ENCODE peak calls at places on chromosomes 5 and 9, in four cellular contexts. One of them, this sample, is unnamed. For H3K4me1, the result is how much of the 10 kb centered on the place peaks cover.

GRCh38 chr5:17216176-17216973 is 1.1 kb upstream of the BASP1 start:
- DNase-seq in lung: peak
- DNase-seq in gastrocnemius medialis: peak
- DNase-seq in heart right ventricle: peak
- DNase-seq in this sample: peak

GRCh38 chr5:78360674-78361225 is 333 bp downstream of the SCAMP1 start:
- DNase-seq in lung: peak
- DNase-seq in gastrocnemius medialis: peak
- DNase-seq in heart right ventricle: peak
- DNase-seq in this sample: peak

GRCh38 chr5:172527559-172527958 is 73.2 kb upstream of the SH3PXD2B start:
- DNase-seq in lung: peak
- DNase-seq in gastrocnemius medialis: no peak
- DNase-seq in heart right ventricle: no peak
- DNase-seq in this sample: no peak

GRCh38 chr5:410911-411517 is 32.0 kb upstream of the EXOC3 start:
- DNase-seq in lung: no peak
- DNase-seq in heart right ventricle: no peak
- DNase-seq in gastrocnemius medialis: no peak
- DNase-seq in this sample: no peak

GRCh38 chr5:175731756-175732465 is 74.0 kb downstream of the HRH2 start:
- DNase-seq in lung: no peak
- DNase-seq in gastrocnemius medialis: no peak
- DNase-seq in heart right ventricle: no peak
- DNase-seq in this sample: no peak

GRCh38 chr9:34430843-34431437 is 27.4 kb downstream of the FAM219A start:
- DNase-seq in gastrocnemius medialis: peak
- DNase-seq in heart right ventricle: peak
- DNase-seq in lung: peak
- DNase-seq in this sample: peak

GRCh38 chr9:79254900-79255651 is 316.7 kb upstream of the TLE4 start:
- DNase-seq in heart right ventricle: no peak
- DNase-seq in lung: no peak
- DNase-seq in gastrocnemius medialis: no peak
- DNase-seq in this sample: no peak

GRCh38 chr5:156991714-156992113 is 28.7 kb upstream of the TIMD4 start:
- DNase-seq in gastrocnemius medialis: no peak
- DNase-seq in lung: no peak
- DNase-seq in heart right ventricle: no peak
- DNase-seq in this sample: no peak

GRCh38 chr5:134406390-134406789 is 5.3 kb downstream of the CDKN2AIPNL start:
- DNase-seq in lung: no peak
- DNase-seq in heart right ventricle: no peak
- DNase-seq in gastrocnemius medialis: no peak
- DNase-seq in this sample: no peak

GRCh38 chr5:168327451-168327850 is 36.0 kb downstream of the WWC1 start:
- DNase-seq in gastrocnemius medialis: no peak
- DNase-seq in heart right ventricle: no peak
- DNase-seq in lung: no peak
- DNase-seq in this sample: no peak

GRCh38 chr5:1874820-1875219 is 7.9 kb downstream of the IRX4 start:
- DNase-seq in lung: no peak
- DNase-seq in gastrocnemius medialis: no peak
- DNase-seq in heart right ventricle: no peak
- DNase-seq in this sample: no peak

GRCh38 chr9:79817469-79818004 is 245.8 kb downstream of the TLE4 start:
- DNase-seq in gastrocnemius medialis: peak
- DNase-seq in lung: no peak
- DNase-seq in heart right ventricle: no peak
- DNase-seq in this sample: no peak

GRCh38 chr5:157502143-157502647 is 42.2 kb downstream of the NIPAL4 start:
- DNase-seq in heart right ventricle: no peak
- DNase-seq in gastrocnemius medialis: no peak
- DNase-seq in lung: no peak
- DNase-seq in this sample: no peak

GRCh38 chr5:151104795-151105194 is 24.0 kb upstream of the TNIP1 start:
- DNase-seq in heart right ventricle: no peak
- DNase-seq in gastrocnemius medialis: peak
- DNase-seq in lung: peak
- DNase-seq in this sample: no peak

GRCh38 chr5:157354825-157355224 is 88.9 kb downstream of the CYFIP2 start:
- DNase-seq in heart right ventricle: no peak
- DNase-seq in gastrocnemius medialis: no peak
- DNase-seq in lung: no peak
- DNase-seq in this sample: no peak

GRCh38 chr5:103258368-103258956 is at the start of gene MACIR:
- DNase-seq in heart right ventricle: peak
- DNase-seq in lung: peak
- DNase-seq in gastrocnemius medialis: peak
- DNase-seq in this sample: peak
- TF ChIP-seq CTCF in heart right ventricle: no peak
- TF ChIP-seq CTCF in lung: no peak
- TF ChIP-seq CTCF in gastrocnemius medialis: no peak
- TF ChIP-seq CTCF in this sample: no peak

GRCh38 chr5:158698768-158699167 is 400.9 kb downstream of the EBF1 start:
- DNase-seq in gastrocnemius medialis: no peak
- DNase-seq in heart right ventricle: no peak
- DNase-seq in lung: no peak
- DNase-seq in this sample: no peak
- H3K4me1 ChIP-seq in gastrocnemius medialis: under half
- H3K4me1 ChIP-seq in heart right ventricle: under half
- H3K4me1 ChIP-seq in lung: under half
- H3K4me1 ChIP-seq in this sample: under half

GRCh38 chr9:128242828-128243485 is 32.9 kb downstream of the GOLGA2 start:
- DNase-seq in heart right ventricle: peak
- DNase-seq in lung: no peak
- DNase-seq in gastrocnemius medialis: peak
- DNase-seq in this sample: no peak
- H3K4me3 ChIP-seq in heart right ventricle: peak
- H3K4me3 ChIP-seq in lung: no peak
- H3K4me3 ChIP-seq in gastrocnemius medialis: no peak
- H3K4me3 ChIP-seq in this sample: no peak

DNA sequence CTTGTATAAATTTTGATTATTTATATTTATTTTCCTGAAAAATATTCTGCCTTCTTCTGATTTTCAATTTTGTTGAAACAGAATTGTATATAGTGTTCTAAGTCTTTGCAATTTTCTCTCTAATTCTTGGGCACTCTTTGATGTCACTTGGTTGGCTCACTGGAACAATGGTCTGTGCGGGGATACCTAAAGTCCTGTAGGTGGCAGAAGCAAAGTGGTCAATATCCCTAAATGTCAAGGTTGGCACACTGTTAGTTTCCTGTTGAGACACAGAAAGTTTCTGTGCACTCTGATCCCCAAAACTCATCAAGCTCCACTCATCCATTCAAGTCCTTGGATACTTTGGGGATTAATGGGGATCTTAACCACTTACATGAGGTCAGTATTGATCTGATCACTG is 480.8 kb upstream of the CCNG1 start:
- DNase-seq in gastrocnemius medialis: no peak
- DNase-seq in heart right ventricle: no peak
- DNase-seq in lung: no peak
- DNase-seq in this sample: no peak
- TF ChIP-seq CTCF in gastrocnemius medialis: no peak
- TF ChIP-seq CTCF in heart right ventricle: no peak
- TF ChIP-seq CTCF in lung: no peak
- TF ChIP-seq CTCF in this sample: no peak

DNA sequence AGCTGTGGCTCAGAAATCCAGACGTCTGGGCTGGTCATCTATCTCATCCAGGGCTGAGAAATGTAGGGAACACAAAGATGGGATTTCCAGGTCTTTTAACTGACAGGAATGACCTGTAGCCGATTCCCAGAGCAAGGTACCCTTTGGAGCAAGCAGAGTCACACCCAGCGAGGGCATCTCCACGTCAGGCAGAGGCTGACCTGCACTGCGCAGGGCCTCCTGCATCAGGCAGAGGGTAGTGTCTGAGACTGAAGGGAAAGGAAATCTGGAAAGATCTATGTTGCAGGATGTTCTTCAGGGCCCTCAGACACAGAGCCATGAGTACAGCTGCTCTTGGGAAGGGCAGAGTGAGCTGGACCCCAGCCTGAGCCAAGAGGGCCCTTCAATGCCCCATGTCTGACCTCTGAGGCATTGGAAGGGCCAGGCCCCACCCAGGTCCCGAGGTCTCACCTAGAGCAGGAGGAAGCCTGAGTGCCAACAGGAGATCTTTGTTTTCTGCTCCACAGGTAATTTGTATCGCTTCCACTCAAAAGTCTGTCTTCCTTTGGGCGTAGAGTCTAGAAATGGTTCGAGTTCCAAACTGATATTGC is 278.7 kb downstream of the FSTL4 start:
- DNase-seq in heart right ventricle: no peak
- DNase-seq in lung: no peak
- DNase-seq in gastrocnemius medialis: no peak
- DNase-seq in this sample: no peak
- H3K4me1 ChIP-seq in heart right ventricle: under half
- H3K4me1 ChIP-seq in lung: under half
- H3K4me1 ChIP-seq in gastrocnemius medialis: under half
- H3K4me1 ChIP-seq in this sample: under half

GRCh38 chr5:44390332-44390731 is 1.1 kb upstream of the FGF10 start:
- DNase-seq in lung: no peak
- DNase-seq in gastrocnemius medialis: no peak
- DNase-seq in heart right ventricle: no peak
- DNase-seq in this sample: no peak
- H3K4me3 ChIP-seq in lung: no peak
- H3K4me3 ChIP-seq in gastrocnemius medialis: peak
- H3K4me3 ChIP-seq in heart right ventricle: no peak
- H3K4me3 ChIP-seq in this sample: no peak

GRCh38 chr9:124293712-124294504 is 36.2 kb downstream of the NEK6 start:
- DNase-seq in heart right ventricle: no peak
- DNase-seq in gastrocnemius medialis: no peak
- DNase-seq in lung: no peak
- DNase-seq in this sample: no peak
- TF ChIP-seq CTCF in heart right ventricle: peak
- TF ChIP-seq CTCF in gastrocnemius medialis: no peak
- TF ChIP-seq CTCF in lung: no peak
- TF ChIP-seq CTCF in this sample: no peak

DNA sequence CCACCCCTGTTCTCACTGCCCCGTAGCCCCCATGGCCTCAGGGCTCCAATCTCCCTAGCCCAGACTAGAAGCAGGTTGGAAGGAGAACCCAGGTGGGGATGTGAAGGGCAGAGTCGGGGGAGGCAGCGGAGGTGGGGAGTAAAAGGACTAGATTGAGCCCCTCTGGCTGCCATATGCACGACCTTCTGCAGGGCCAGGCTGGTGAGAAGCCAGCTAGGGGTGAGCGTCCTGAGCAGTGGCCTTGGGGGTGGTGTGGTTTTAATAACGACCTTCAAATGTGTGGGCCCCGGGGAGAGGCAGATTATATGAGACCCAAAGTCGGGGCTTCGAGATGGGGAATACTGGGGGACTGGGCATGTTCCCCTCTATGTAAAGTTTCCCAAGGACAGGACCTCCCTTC is 139.5 kb downstream of the C9orf50 start:
- DNase-seq in lung: no peak
- DNase-seq in gastrocnemius medialis: no peak
- DNase-seq in heart right ventricle: no peak
- DNase-seq in this sample: no peak
- H3K4me1 ChIP-seq in lung: under half
- H3K4me1 ChIP-seq in gastrocnemius medialis: under half
- H3K4me1 ChIP-seq in heart right ventricle: half or more
- H3K4me1 ChIP-seq in this sample: under half